ENCODE peak calls at places on chromosomes 16 and 17, in ten cellular contexts. C is dorsolateral prefrontal cortex, W is PC-3, V is body of pancreas, M is astrocyte of the spinal cord, S is brain microvascular endothelial cell, N is ascending aorta, T is nephron progenitor cell, P is astrocyte, H is kidney. Q is an unnamed sample.

GRCh38 chr16:23570992-23571632 is 13.6 kb downstream of the UBFD1 start:
- DNase-seq in M (no peak), V (no peak), P (no peak), S (no peak), T (no peak), N (no peak), W (no peak), C (no peak), H (no peak), Q (no peak)

GRCh38 chr17:1229354-1229890 is 40.8 kb upstream of the BHLHA9 start:
- DNase-seq in H (peak), C (no peak), S (peak), W (no peak), V (peak), N (peak), T (peak), P (no peak), M (no peak), Q (peak)

GRCh38 chr17:34667656-34668055 is 88.3 kb downstream of the TMEM132E start:
- DNase-seq in N (no peak), C (no peak), V (no peak), T (no peak), P (no peak), H (no peak), W (no peak), S (no peak), M (no peak), Q (no peak)

GRCh38 chr16:19088341-19088916 is 21.0 kb downstream of the COQ7 start:
- DNase-seq in P (no peak), N (no peak), W (no peak), V (no peak), M (no peak), H (no peak), T (no peak), S (no peak), C (no peak), Q (no peak)

GRCh38 chr16:64951193-64951592 is 170.7 kb downstream of the CDH11 start:
- DNase-seq in H (no peak), T (no peak), N (no peak), S (no peak), P (no peak), C (no peak), W (no peak), M (no peak), V (no peak), Q (no peak)

GRCh38 chr16:48366165-48367093 is 18.8 kb downstream of the SIAH1 start:
- DNase-seq in T (peak), H (no peak), S (peak), M (peak), W (peak), C (no peak), P (peak), V (peak), N (no peak), Q (no peak)

GRCh38 chr17:70288540-70289290 is 119.4 kb downstream of the KCNJ2 start:
- DNase-seq in V (no peak), N (no peak), H (no peak), C (no peak), P (no peak), M (no peak), W (no peak), S (no peak), T (no peak), Q (no peak)

GRCh38 chr17:72205357-72205756 is 84.5 kb downstream of the SOX9 start:
- DNase-seq in T (no peak), V (no peak), N (no peak), H (peak), C (peak), M (no peak), S (no peak), W (no peak), P (no peak), Q (no peak)

GRCh38 chr16:20300312-20301097 is 26.8 kb downstream of the GP2 start:
- DNase-seq in P (peak), C (no peak), W (peak), N (no peak), V (peak), S (peak), M (peak), H (no peak), T (peak), Q (no peak)

DNA sequence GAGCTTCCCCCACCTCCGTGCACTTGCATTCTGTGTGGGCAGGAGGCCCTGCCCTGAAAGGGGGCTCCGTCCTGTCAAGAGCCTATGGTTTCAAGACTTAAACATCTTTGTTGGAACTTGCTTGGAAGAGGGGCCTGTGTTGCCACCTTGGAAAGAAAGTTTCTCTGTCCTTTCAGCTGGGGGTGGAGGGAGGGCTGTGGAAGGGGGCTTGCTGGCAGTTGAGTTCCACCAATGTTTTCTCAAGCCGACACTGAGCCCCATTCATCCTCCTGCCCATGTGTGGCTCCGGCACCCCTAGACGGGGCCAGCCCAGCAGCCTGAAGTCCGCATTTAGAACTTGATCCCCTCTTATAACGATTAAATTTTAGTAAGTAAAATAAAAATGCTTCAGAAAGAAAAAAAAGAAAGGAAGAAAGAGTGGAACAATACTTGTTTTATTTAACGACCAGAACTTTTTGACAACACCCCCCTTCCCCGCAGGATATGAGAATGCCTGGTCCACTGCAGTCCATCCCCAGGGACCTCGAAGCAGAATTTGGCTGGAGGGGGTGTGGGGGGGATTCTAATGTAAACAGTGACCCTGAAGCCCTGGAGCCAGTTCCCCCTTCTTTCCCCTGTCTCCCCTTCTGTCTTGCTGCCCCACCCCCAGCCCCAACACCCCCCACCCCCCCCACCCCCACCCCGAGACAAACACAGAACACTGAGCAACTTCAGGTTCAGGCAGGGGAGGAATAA is 26.9 kb upstream of the CLEC18A start:
- DNase-seq in T (no peak), M (no peak), P (no peak), W (no peak), C (no peak), N (no peak), V (no peak), H (no peak), S (no peak), Q (no peak)
- TF ChIP-seq CTCF in T (no peak), M (no peak), P (no peak), W (no peak), C (no peak), N (no peak), V (no peak), H (no peak), S (no peak), Q (no peak)

DNA sequence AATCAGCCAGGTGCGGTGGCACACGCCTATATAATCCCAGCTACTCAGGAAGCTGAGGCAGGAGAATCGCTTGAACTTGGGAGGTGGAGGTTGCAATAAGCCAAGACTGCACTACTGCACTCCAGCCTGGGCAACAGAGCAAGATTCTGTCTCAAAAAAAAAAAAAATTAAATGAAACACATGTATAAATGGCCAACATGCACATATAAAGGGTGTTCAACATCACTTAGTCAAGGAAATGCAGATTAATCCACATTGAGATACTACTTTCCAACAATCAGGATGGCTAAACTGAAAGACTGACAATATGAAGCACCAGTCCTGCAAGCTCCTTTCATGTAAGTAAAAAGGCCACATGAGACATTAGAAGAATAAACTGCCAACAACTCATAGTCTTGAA is 20.5 kb downstream of the USP32 start:
- DNase-seq in W (no peak), S (no peak), M (no peak), C (no peak), T (no peak), V (no peak), N (no peak), P (no peak), H (no peak), Q (no peak)
- TF ChIP-seq CTCF in W (no peak), S (no peak), M (no peak), C (no peak), T (no peak), V (no peak), N (no peak), P (no peak), H (no peak), Q (no peak)

DNA sequence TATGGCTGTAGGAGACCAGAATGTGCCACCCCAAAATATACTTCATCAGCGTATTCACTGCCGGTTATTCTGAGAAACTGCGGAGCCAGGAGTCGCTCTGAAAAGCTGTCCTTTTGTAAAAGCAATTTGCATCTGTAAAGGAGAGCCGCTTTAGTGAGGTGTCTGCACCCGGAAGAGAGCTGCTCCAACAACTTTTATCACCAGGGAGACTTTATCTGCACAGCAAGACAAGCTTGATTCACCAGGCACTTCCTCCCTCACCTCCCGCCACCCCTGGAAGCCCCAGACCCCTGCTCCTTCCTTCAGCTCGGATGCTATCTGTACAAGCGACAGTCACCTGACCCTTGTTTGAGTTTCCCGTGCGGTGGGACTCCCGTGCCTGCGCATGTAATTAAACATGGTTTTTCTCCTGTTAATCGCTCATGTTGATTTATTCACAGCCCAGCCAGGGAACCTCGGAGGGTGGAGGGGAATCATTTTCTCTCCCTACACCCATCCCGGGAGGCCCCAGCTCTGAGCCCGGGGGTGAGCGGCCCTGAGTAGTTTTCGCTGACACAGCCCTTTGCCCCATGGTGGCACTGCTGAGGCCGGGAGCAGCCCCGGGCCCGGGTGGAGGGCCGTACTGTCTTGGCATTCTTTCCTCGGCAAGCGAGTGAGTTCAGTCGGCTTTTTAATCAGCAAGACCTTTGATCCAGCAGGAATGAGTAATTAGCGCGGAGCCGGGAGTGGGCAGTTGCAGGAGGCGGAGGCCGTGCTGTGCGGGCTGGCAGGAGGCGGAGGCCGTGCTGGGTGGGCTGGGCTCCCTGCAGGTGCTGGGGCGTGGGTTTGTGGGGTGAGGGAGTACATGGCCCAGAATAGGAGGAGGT is 222.7 kb upstream of the CIBAR2 start:
- DNase-seq in W (peak), V (peak), P (peak), M (no peak), S (no peak), T (peak), H (peak), N (no peak), C (no peak), Q (no peak)
- TF ChIP-seq CTCF in W (no peak), V (no peak), P (no peak), M (peak), S (no peak), T (no peak), H (no peak), N (no peak), C (no peak), Q (no peak)

DNA sequence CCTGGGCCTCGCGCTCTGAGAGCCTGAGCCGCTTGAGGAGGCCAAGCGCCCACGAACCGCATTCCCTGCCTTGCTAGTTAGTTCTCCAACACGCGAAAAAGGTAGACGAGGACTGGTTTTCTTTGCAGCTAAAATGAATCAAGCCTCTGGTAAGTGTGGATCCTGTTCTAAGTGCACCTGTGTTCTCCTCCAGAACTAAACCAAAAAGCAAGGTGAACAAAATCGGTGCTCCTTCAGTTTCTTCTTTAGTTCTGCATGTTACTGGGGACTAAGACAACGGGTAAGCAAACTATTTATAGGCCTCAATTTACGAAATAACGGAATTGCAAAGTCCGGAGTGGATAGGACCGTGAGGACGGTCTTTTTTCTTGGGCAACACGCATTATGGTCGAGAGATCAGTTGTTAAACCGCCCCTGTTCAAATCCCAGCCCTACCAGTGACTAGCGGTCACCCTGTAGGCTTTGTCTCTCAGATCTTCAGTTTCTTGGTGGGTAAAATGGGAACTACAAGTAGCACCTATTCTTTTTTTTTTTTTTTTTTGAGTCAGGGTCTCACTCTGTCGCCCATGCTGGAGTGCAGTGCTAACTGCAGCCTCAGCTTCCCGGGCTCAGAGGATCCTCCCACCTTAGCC is 993 bp upstream of the ANKRD11 start:
- DNase-seq in M (no peak), S (no peak), P (no peak), W (peak), N (no peak), V (no peak), C (no peak), H (no peak), T (no peak), Q (no peak)
- TF ChIP-seq CTCF in M (no peak), S (peak), P (peak), W (peak), N (no peak), V (peak), C (no peak), H (no peak), T (peak), Q (peak)

GRCh38 chr17:66310528-66311148 is 8.2 kb downstream of the PRKCA start:
- DNase-seq in H (no peak), N (no peak), S (no peak), V (no peak), M (no peak), P (no peak), C (no peak), T (no peak), W (no peak), Q (no peak)
- TF ChIP-seq CTCF in H (no peak), N (no peak), S (peak), V (no peak), M (no peak), P (no peak), C (no peak), T (no peak), W (peak), Q (no peak)

GRCh38 chr16:74304164-74304834 is 7.7 kb downstream of the PSMD7 start:
- DNase-seq in T (no peak), P (no peak), H (no peak), M (no peak), S (no peak), N (no peak), V (no peak), W (peak), C (no peak), Q (no peak)
- TF ChIP-seq CTCF in T (peak), P (peak), H (no peak), M (peak), S (peak), N (no peak), V (no peak), W (peak), C (no peak), Q (no peak)

GRCh38 chr17:36535669-36536081 is 888 bp downstream of the PIGW start:
- DNase-seq in S (no peak), T (no peak), W (no peak), M (no peak), C (no peak), H (no peak), V (no peak), P (no peak), N (no peak), Q (no peak)
- TF ChIP-seq CTCF in S (no peak), T (no peak), W (no peak), M (no peak), C (peak), H (no peak), V (peak), P (no peak), N (no peak), Q (no peak)

GRCh38 chr17:19569785-19570496 is 36.3 kb downstream of the SLC47A1 start:
- DNase-seq in N (no peak), M (no peak), V (no peak), C (no peak), W (peak), T (no peak), H (no peak), S (no peak), P (no peak), Q (no peak)

GRCh38 chr17:19568016-19568350 is 34.3 kb downstream of the SLC47A1 start:
- DNase-seq in V (no peak), T (no peak), H (no peak), C (no peak), W (no peak), N (no peak), S (no peak), P (no peak), M (no peak), Q (no peak)

GRCh38 chr17:19566176-19566575 is 32.5 kb downstream of the SLC47A1 start:
- DNase-seq in C (no peak), H (no peak), N (no peak), S (no peak), P (no peak), T (no peak), V (no peak), M (no peak), W (no peak), Q (no peak)

GRCh38 chr17:19570497-19571151 is 37.0 kb downstream of the SLC47A1 start:
- DNase-seq in H (no peak), C (no peak), W (no peak), N (no peak), S (no peak), P (no peak), T (no peak), M (no peak), V (no peak), Q (no peak)

DNA sequence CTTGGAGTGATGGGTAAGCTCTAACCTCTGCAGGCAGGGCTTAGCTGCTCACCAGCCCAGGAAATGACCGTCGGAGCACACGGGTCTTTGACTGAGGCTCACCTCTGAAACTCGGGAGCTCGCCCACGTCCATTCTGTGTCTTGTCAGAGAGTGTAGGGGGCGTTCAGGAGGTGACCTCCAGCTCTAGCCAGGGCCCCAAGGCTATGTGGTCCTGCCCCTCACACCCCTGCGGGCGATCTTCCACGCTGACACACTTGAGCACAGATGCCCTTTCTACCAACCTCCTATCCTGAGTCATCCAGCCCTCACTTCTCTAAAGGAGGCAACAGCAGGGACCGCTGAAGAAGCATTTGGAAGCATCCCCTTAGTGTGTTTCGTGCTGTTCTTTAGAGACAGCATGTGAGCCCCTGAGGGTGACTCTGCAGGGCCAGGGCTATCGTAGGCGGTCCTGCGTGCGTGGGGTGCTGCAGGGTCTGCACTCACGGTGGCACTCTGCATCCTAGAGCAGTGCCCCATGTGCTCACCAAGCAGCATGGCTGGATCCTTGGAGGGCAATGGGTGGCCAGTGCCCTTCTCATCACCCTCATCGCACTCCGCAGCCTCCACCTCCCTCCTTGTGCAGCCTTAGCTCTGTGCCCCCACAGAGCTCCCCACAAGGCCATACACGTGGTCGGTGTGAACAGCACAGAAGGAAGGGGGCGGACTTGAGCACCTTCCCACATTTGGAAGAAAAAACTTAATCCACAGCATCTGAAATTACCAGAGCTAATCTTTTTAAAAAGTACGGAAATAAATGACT is 33.8 kb downstream of the SLC47A1 start:
- DNase-seq in V (no peak), M (no peak), W (no peak), C (no peak), P (no peak), N (no peak), S (no peak), H (no peak), T (no peak), Q (no peak)
- TF ChIP-seq CTCF in V (no peak), M (no peak), W (peak), C (no peak), P (no peak), N (no peak), S (no peak), H (no peak), T (no peak), Q (no peak)

GRCh38 chr16:687499-687898 is 2.7 kb downstream of the WDR24 start:
- DNase-seq in P (no peak), M (no peak), W (no peak), V (no peak), N (no peak), T (no peak), C (no peak), H (no peak), S (no peak), Q (no peak)

GRCh38 chr16:684961-685696 is 995 bp upstream of the JMJD8 start:
- DNase-seq in W (no peak), V (peak), C (no peak), S (no peak), P (no peak), T (no peak), M (no peak), N (no peak), H (no peak), Q (no peak)

GRCh38 chr16:684067-684794 is at the start of gene JMJD8:
- DNase-seq in V (peak), M (peak), C (peak), S (peak), T (peak), H (peak), P (peak), N (peak), W (peak), Q (peak)

GRCh38 chr16:686459-687260 is 2.5 kb upstream of the JMJD8 start:
- DNase-seq in H (no peak), V (no peak), C (no peak), P (no peak), M (no peak), W (no peak), S (no peak), T (no peak), N (no peak), Q (no peak)

GRCh38 chr16:685967-686366 is 1.8 kb upstream of the JMJD8 start:
- DNase-seq in N (no peak), C (no peak), S (no peak), P (no peak), W (peak), H (no peak), M (peak), T (peak), V (peak), Q (no peak)
- TF ChIP-seq CTCF in N (peak), C (peak), S (peak), P (peak), W (peak), H (no peak), M (peak), T (peak), V (peak), Q (no peak)